ENCODE peak calls at places on chromosomes 3 and 15, in four cellular contexts. O, X, C and Y are unnamed samples. For H3K27me3, the result is how much of the 10 kb centered on the place peaks cover.

GRCh38 chr15:70353606-70354259 is 256.0 kb upstream of the TLE3 start:
- DNase-seq in C (no peak), X (no peak), O (no peak), Y (no peak)

GRCh38 chr3:52606373-52607085 is 70.1 kb downstream of the UQCC5 start:
- DNase-seq in X (peak), C (peak), O (no peak), Y (no peak)

GRCh38 chr15:37148714-37149113 is 48.4 kb upstream of the MEIS2 start:
- DNase-seq in O (no peak), C (no peak), X (no peak), Y (no peak)

GRCh38 chr3:43254125-43254524 is 32.2 kb upstream of the SNRK start:
- DNase-seq in O (no peak), C (no peak), X (no peak), Y (no peak)

GRCh38 chr15:69653846-69654245 is 201.2 kb downstream of the RPLP1 start:
- DNase-seq in C (peak), O (no peak), X (no peak), Y (no peak)

GRCh38 chr15:76625267-76625666 is 279.9 kb downstream of the SCAPER start:
- DNase-seq in C (no peak), X (no peak), O (no peak), Y (no peak)

GRCh38 chr15:35757323-35757722 is 211.4 kb upstream of the DPH6 start:
- DNase-seq in X (no peak), C (no peak), O (no peak), Y (no peak)

GRCh38 chr15:57084178-57084577 is 165.7 kb downstream of the TCF12 start:
- DNase-seq in X (no peak), C (no peak), O (no peak), Y (no peak)

GRCh38 chr3:30440880-30441279 is 165.5 kb upstream of the TGFBR2 start:
- DNase-seq in X (no peak), O (no peak), C (no peak), Y (no peak)

GRCh38 chr15:77632760-77633133 is at the start of gene LINGO1:
- DNase-seq in X (no peak), C (no peak), O (no peak), Y (no peak)

GRCh38 chr15:98395974-98396627 is 252.2 kb upstream of the IGF1R start:
- DNase-seq in C (no peak), O (no peak), X (no peak), Y (no peak)

GRCh38 chr15:39854161-39854560 is 65.9 kb downstream of the GPR176 start:
- DNase-seq in X (no peak), C (no peak), O (no peak), Y (no peak)

GRCh38 chr3:143263844-143264243 is 144.3 kb downstream of the CHST2 start:
- DNase-seq in C (no peak), X (no peak), O (no peak), Y (no peak)

GRCh38 chr3:29410200-29410599 is 129.3 kb downstream of the RBMS3 start:
- DNase-seq in O (no peak), X (no peak), C (no peak), Y (no peak)

GRCh38 chr3:60598668-60599067 is 652.6 kb downstream of the FHIT start:
- DNase-seq in X (no peak), O (no peak), C (no peak), Y (no peak)

GRCh38 chr15:71784719-71785118 is 25.6 kb upstream of the NR2E3 start:
- DNase-seq in X (no peak), C (no peak), O (no peak), Y (no peak)

GRCh38 chr3:165855581-165855980 is 18.4 kb upstream of the BCHE start:
- DNase-seq in X (peak), C (no peak), O (no peak), Y (no peak)

GRCh38 chr15:95499397-95499796 is 831.1 kb upstream of the NR2F2 start:
- DNase-seq in X (no peak), O (no peak), C (no peak), Y (no peak)

GRCh38 chr15:95497681-95498080 is 832.8 kb upstream of the NR2F2 start:
- DNase-seq in X (no peak), C (no peak), O (no peak), Y (no peak)

GRCh38 chr15:95498956-95499355 is 831.5 kb upstream of the NR2F2 start:
- DNase-seq in X (no peak), C (no peak), O (no peak), Y (no peak)

GRCh38 chr15:95492388-95493070 is 838.0 kb upstream of the NR2F2 start:
- DNase-seq in C (no peak), X (no peak), O (no peak), Y (no peak)

GRCh38 chr15:95495033-95495541 is 835.4 kb upstream of the NR2F2 start:
- DNase-seq in X (no peak), O (no peak), C (no peak), Y (no peak)
- H3K27me3 ChIP-seq in X (under half), O (under half), C (under half), Y (under half)

GRCh38 chr3:7407107-7407506 is 546.2 kb downstream of the GRM7 start:
- DNase-seq in C (no peak), X (no peak), O (no peak), Y (no peak)
- TF ChIP-seq CTCF in C (no peak), X (peak), O (no peak), Y (no peak)

DNA sequence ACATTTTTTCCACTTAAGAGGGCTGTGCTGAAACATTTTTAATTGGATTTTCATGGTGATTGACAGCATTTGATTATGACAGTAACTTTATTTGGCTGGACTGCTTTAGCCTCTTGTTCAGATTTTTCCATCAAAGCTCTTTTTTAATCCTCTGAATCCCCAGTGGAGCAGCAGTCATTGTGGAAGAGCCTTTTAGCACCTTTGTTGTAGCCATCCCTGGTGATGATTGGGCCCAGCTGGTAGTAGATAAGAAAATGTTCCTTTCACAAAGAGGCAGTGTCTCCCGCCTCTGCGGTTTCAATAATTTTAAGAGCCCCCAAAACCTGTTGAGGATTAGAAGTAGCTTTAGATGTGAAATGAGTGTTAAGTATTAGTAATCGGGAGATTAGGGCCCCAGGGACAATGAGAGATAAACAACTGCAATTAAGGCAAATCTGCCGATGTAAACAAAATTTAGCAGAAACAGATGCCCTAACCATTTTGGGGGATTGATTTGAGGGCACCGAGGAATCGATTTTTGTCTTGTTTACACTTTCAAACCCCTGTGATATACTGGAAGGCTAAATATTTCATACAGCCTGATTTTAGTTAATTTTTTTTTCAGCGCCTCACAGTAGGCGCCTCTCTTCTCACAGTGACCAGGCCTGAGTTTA is 43.3 kb upstream of the SKOR1 start:
- DNase-seq in C (no peak), O (no peak), X (no peak), Y (no peak)
- H3K27me3 ChIP-seq in C (under half), O (under half), X (under half), Y (under half)

GRCh38 chr3:170054204-170054603 is 16.4 kb downstream of the GPR160 start:
- DNase-seq in X (no peak), O (no peak), C (no peak), Y (no peak)
- TF ChIP-seq CTCF in X (peak), O (peak), C (no peak), Y (peak)

GRCh38 chr15:38620108-38620507 is 55.5 kb upstream of the RASGRP1 start:
- DNase-seq in C (no peak), X (no peak), O (no peak), Y (no peak)

GRCh38 chr15:38623744-38624143 is 59.1 kb upstream of the RASGRP1 start:
- DNase-seq in O (no peak), C (no peak), X (no peak), Y (no peak)

GRCh38 chr15:38620851-38621594 is 56.4 kb upstream of the RASGRP1 start:
- DNase-seq in C (no peak), X (no peak), O (no peak), Y (no peak)

GRCh38 chr15:38622908-38623307 is 58.3 kb upstream of the RASGRP1 start:
- DNase-seq in O (no peak), X (no peak), C (no peak), Y (no peak)

GRCh38 chr15:38622317-38622716 is 57.7 kb upstream of the RASGRP1 start:
- DNase-seq in C (peak), X (no peak), O (no peak), Y (no peak)
- H3K27me3 ChIP-seq in C (under half), X (under half), O (under half), Y (under half)

DNA sequence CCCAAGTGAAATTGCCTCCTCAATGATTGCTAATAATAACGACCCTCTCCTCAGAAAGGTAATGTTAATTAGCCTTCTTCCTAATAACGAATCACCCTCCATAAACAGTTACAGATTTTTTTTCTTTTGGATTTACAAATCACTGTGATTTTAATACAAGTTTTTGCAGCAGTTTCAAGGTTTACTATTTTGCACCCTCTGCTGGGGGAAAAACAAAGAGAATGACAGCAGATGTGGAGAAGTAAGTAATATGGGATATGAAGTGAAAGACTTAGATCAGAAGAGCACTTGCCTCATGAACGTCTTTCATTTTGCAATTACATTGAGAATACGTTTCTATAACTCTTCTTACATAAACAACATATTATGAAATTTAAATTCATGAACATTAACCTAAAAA is 16.1 kb upstream of the CNTN3 start:
- DNase-seq in X (no peak), O (no peak), C (no peak), Y (no peak)
- TF ChIP-seq CTCF in X (peak), O (no peak), C (no peak), Y (no peak)

DNA sequence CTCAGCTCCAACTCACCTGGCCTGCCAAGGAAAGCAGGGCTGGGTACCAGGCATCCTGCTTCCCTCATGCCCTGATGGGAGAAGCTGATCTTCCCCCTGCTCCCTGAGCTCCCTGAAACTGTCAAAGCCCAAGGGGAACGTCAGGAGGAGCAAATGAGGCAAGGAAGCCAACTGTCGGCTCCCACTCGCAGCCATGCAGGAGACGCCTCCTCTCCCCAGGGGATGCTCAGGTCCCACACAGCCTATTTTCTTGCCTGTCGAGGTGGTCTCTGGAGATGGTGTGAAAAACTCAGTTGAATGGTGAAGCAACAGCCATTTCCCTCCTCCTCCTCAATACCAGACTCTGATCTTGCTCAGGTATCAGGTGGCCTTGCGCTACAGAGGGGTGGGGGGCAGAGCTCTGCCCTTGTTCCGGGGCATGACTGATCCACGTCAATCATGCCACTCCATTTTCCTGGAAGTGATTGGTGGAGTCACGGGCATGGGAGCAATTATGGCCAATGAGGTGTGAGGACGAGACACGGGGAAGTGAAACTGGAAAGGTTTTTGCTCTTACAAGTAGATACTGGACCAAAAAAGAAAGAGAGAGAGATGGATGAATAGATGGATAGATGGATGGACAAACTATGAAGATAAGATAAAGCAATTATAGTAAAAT is 58.2 kb downstream of the SLC6A1 start:
- DNase-seq in O (no peak), C (no peak), X (no peak), Y (no peak)
- H3K27me3 ChIP-seq in O (under half), C (under half), X (under half), Y (under half)

DNA sequence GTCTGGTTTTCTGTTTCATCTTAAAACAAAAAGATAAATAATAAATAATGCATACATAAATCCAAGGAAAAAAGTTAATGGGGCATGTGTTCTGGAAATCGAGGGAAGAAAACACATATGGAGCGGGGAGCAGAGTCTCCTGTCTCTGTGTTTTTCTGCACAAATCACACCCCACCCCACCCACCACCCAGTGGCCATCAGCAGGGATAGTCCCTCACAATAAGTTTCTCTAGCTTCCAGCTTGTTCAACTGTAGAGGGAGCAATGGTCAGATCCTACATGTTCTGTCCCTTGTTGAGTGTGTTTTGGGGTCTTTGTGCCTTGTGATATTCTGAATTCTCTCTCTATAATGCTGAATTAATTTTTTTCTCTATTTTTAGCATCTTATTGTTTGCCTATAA is 26.8 kb upstream of the CHRNA7 start:
- DNase-seq in X (no peak), C (no peak), O (no peak), Y (no peak)
- TF ChIP-seq CTCF in X (no peak), C (no peak), O (no peak), Y (no peak)

GRCh38 chr15:51343466-51343865 is 2.0 kb downstream of the GLDN start:
- DNase-seq in X (no peak), C (no peak), O (no peak), Y (no peak)

GRCh38 chr15:51342249-51342999 is 969 bp downstream of the GLDN start:
- DNase-seq in O (no peak), C (peak), X (no peak), Y (no peak)

GRCh38 chr15:51338496-51338895 is at the start of gene CYP19A1:
- DNase-seq in X (no peak), O (no peak), C (no peak), Y (no peak)

GRCh38 chr15:51336011-51336410 is 2.4 kb downstream of the CYP19A1 start:
- DNase-seq in C (no peak), X (no peak), O (no peak), Y (no peak)

DNA sequence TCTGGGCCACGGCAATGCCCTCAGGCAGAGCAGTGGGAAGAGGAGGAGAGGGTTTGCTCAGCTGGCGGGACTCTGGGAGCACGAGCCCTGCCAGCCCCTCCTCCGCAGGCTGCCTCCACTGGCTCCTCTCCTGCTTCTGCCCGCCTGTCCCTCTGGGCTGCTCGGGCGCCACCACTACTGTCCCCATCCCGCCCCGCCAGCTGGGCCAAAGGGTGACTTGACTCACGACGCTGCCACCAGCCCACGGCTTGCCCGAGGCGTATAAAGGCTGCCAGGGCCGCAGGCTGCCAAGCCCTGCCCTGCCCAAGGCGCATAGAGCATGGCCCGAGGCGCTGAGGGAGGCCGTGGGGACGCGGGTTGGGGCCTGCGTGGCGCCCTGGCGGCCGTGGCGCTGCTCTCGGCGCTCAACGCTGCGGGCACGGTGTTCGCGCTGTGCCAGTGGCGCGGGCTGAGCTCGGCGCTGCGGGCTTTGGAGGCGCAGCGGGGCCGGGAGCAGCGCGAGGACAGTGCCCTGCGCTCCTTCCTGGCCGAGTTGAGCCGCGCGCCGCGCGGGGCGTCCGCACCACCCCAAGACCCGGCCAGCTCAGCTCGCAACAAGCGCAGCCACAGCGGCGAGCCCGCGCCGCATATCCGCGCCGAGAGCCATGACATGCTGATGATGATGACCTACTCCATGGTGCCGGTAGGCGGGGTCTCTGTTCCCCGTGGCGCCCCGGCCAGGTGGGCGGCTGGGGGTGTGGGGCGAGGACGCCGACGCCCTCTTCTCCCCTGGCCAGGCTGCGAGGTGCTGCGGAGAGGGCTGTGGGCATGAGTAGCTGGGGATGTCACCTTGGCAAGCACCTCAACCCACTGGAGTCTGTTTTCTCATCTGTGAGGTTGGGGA is at the start of gene GLDN:
- DNase-seq in C (peak), X (no peak), O (no peak), Y (no peak)
- H3K27me3 ChIP-seq in C (under half), X (under half), O (under half), Y (under half)